ENCODE peak calls at places on chromosomes 16 and 17, in six cellular contexts. I is occipital lobe, T is T-helper 9 cell, R is AG09309, W is NCI-H1436, C is mesenteric fat pad. A is an unnamed sample.

GRCh38 chr17:27545562-27546229 is 85.3 kb upstream of the LGALS9 start:
- DNase-seq in T (no peak), I (no peak), R (no peak), W (no peak), C (no peak), A (no peak)

GRCh38 chr17:72353502-72353901 is 232.7 kb downstream of the SOX9 start:
- DNase-seq in R (no peak), T (no peak), C (no peak), W (no peak), I (no peak), A (no peak)

GRCh38 chr17:49848019-49848473 is at the start of gene TAC4:
- DNase-seq in R (no peak), T (no peak), C (no peak), W (no peak), I (no peak), A (no peak)

GRCh38 chr16:35751191-35751941 is 2292.0 kb downstream of the TP53TG3F start:
- DNase-seq in C (no peak), R (no peak), T (no peak), W (no peak), I (no peak), A (no peak)

GRCh38 chr17:74603746-74604145 is 11.7 kb upstream of the CD300LD start:
- DNase-seq in W (no peak), T (no peak), R (no peak), I (no peak), C (no peak), A (no peak)

GRCh38 chr17:62614142-62614541 is 13.3 kb upstream of the MRC2 start:
- DNase-seq in I (no peak), C (no peak), T (no peak), R (peak), W (no peak), A (no peak)

GRCh38 chr17:80622170-80622466 is 77.5 kb downstream of the RPTOR start:
- DNase-seq in C (no peak), I (no peak), T (no peak), W (no peak), R (no peak), A (no peak)

GRCh38 chr16:700684-701584 is 4.7 kb downstream of the FBXL16 start:
- DNase-seq in R (no peak), W (no peak), I (no peak), T (peak), C (no peak), A (no peak)

GRCh38 chr17:43039646-43040045 is 14.6 kb downstream of the RND2 start:
- DNase-seq in W (no peak), I (no peak), C (peak), R (no peak), T (no peak), A (no peak)

GRCh38 chr17:40953876-40954275 is 12.9 kb downstream of the KRT39 start:
- DNase-seq in C (no peak), I (no peak), W (no peak), T (no peak), R (peak), A (no peak)

GRCh38 chr17:76382803-76383644 is 1.4 kb upstream of the SPHK1 start:
- DNase-seq in T (peak), C (no peak), R (no peak), W (no peak), I (no peak), A (no peak)

GRCh38 chr16:9422769-9423513 is 331.5 kb downstream of the HAPSTR1 start:
- DNase-seq in C (no peak), I (no peak), W (no peak), T (no peak), R (no peak), A (no peak)

GRCh38 chr16:11361751-11362742 is 16.8 kb downstream of the RMI2 start:
- DNase-seq in R (no peak), T (peak), W (no peak), I (no peak), C (no peak), A (no peak)

GRCh38 chr17:78665952-78666920 is 89.0 kb upstream of the DNAH17 start:
- DNase-seq in C (no peak), I (no peak), W (no peak), R (no peak), T (peak), A (no peak)

GRCh38 chr16:526181-527014 is 1.1 kb upstream of the CAPN15 start:
- DNase-seq in T (no peak), I (peak), R (no peak), C (no peak), W (no peak), A (peak)

GRCh38 chr17:42362245-42362961 is 25.8 kb downstream of the STAT3 start:
- DNase-seq in T (no peak), C (no peak), I (no peak), R (no peak), W (peak), A (peak)

GRCh38 chr16:89404561-89404960 is 85.8 kb downstream of the ANKRD11 start:
- DNase-seq in I (no peak), W (no peak), C (no peak), R (no peak), T (no peak), A (no peak)

GRCh38 chr16:83957296-83957855 is 4.3 kb downstream of the OSGIN1 start:
- DNase-seq in R (no peak), C (no peak), W (no peak), T (no peak), I (no peak), A (no peak)